ENCODE peak calls at places on chromosomes 11 and 22, in five cellular contexts. One of them, this sample, is unnamed.

GRCh38 chr22:43861529-43861928 is 784 bp downstream of the SULT4A1 start:
- DNase-seq in left ventricle myocardium inferior: no peak
- DNase-seq in B cell: no peak
- DNase-seq in OCI-LY7: no peak
- DNase-seq in PC-9: no peak
- DNase-seq in this sample: no peak

GRCh38 chr22:17106161-17106784 is 14.9 kb downstream of the TMEM121B start:
- DNase-seq in left ventricle myocardium inferior: no peak
- DNase-seq in B cell: peak
- DNase-seq in OCI-LY7: no peak
- DNase-seq in PC-9: no peak
- DNase-seq in this sample: no peak

GRCh38 chr11:117181586-117182550 is 3.3 kb downstream of the SIDT2 start:
- DNase-seq in left ventricle myocardium inferior: no peak
- DNase-seq in B cell: no peak
- DNase-seq in OCI-LY7: no peak
- DNase-seq in PC-9: no peak
- DNase-seq in this sample: peak

GRCh38 chr22:45878051-45878764 is 98.8 kb downstream of the WNT7B start:
- DNase-seq in left ventricle myocardium inferior: peak
- DNase-seq in B cell: no peak
- DNase-seq in OCI-LY7: no peak
- DNase-seq in PC-9: no peak
- DNase-seq in this sample: no peak

GRCh38 chr11:71991494-71991893 is 7.2 kb upstream of the IL18BP start:
- DNase-seq in left ventricle myocardium inferior: no peak
- DNase-seq in B cell: no peak
- DNase-seq in OCI-LY7: peak
- DNase-seq in PC-9: no peak
- DNase-seq in this sample: peak

GRCh38 chr11:255176-255575 is 18.4 kb downstream of the PSMD13 start:
- DNase-seq in left ventricle myocardium inferior: no peak
- DNase-seq in B cell: no peak
- DNase-seq in OCI-LY7: no peak
- DNase-seq in PC-9: no peak
- DNase-seq in this sample: no peak

GRCh38 chr11:533049-533585 is 2.3 kb downstream of the HRAS start:
- DNase-seq in left ventricle myocardium inferior: no peak
- DNase-seq in B cell: no peak
- DNase-seq in OCI-LY7: no peak
- DNase-seq in PC-9: no peak
- DNase-seq in this sample: no peak

GRCh38 chr11:121365304-121365703 is 72.7 kb downstream of the SC5D start:
- DNase-seq in left ventricle myocardium inferior: no peak
- DNase-seq in B cell: no peak
- DNase-seq in OCI-LY7: no peak
- DNase-seq in PC-9: no peak
- DNase-seq in this sample: no peak

GRCh38 chr11:124873980-124874379 is 8.7 kb downstream of the ROBO3 start:
- DNase-seq in left ventricle myocardium inferior: no peak
- DNase-seq in B cell: no peak
- DNase-seq in OCI-LY7: no peak
- DNase-seq in PC-9: no peak
- DNase-seq in this sample: no peak

GRCh38 chr11:45096636-45097035 is 49.8 kb upstream of the PRDM11 start:
- DNase-seq in left ventricle myocardium inferior: no peak
- DNase-seq in B cell: no peak
- DNase-seq in OCI-LY7: no peak
- DNase-seq in PC-9: no peak
- DNase-seq in this sample: no peak

GRCh38 chr22:48376428-48376827 is 1451.2 kb downstream of the BRD1 start:
- DNase-seq in left ventricle myocardium inferior: no peak
- DNase-seq in B cell: no peak
- DNase-seq in OCI-LY7: no peak
- DNase-seq in PC-9: no peak
- DNase-seq in this sample: no peak

GRCh38 chr22:39173787-39174497 is 21.5 kb upstream of the CBX7 start:
- DNase-seq in left ventricle myocardium inferior: no peak
- DNase-seq in B cell: no peak
- DNase-seq in OCI-LY7: no peak
- DNase-seq in PC-9: no peak
- DNase-seq in this sample: no peak

GRCh38 chr11:49499117-49499516 is 290.7 kb upstream of the FOLH1 start:
- DNase-seq in left ventricle myocardium inferior: no peak
- DNase-seq in B cell: no peak
- DNase-seq in OCI-LY7: no peak
- DNase-seq in PC-9: no peak
- DNase-seq in this sample: no peak

GRCh38 chr22:50696799-50697561 is 24.4 kb downstream of the SHANK3 start:
- DNase-seq in left ventricle myocardium inferior: peak
- DNase-seq in B cell: no peak
- DNase-seq in OCI-LY7: no peak
- DNase-seq in PC-9: no peak
- DNase-seq in this sample: no peak

GRCh38 chr11:73194034-73194507 is 24.0 kb upstream of the P2RY2 start:
- DNase-seq in left ventricle myocardium inferior: no peak
- DNase-seq in B cell: no peak
- DNase-seq in OCI-LY7: no peak
- DNase-seq in PC-9: no peak
- DNase-seq in this sample: no peak

GRCh38 chr22:35684270-35684700 is 33.4 kb upstream of the APOL5 start:
- DNase-seq in left ventricle myocardium inferior: no peak
- DNase-seq in B cell: no peak
- DNase-seq in OCI-LY7: peak
- DNase-seq in PC-9: no peak
- DNase-seq in this sample: no peak

GRCh38 chr11:69259072-69259471 is 34.9 kb upstream of the MYEOV start:
- DNase-seq in left ventricle myocardium inferior: no peak
- DNase-seq in B cell: no peak
- DNase-seq in OCI-LY7: no peak
- DNase-seq in PC-9: peak
- DNase-seq in this sample: no peak

GRCh38 chr11:83403990-83404389 is 117.8 kb upstream of the CCDC90B start:
- DNase-seq in left ventricle myocardium inferior: no peak
- DNase-seq in B cell: no peak
- DNase-seq in OCI-LY7: no peak
- DNase-seq in PC-9: no peak
- DNase-seq in this sample: no peak

GRCh38 chr22:22929381-22930221 is 42.0 kb downstream of the IGLL5 start:
- DNase-seq in left ventricle myocardium inferior: no peak
- DNase-seq in B cell: no peak
- DNase-seq in OCI-LY7: no peak
- DNase-seq in PC-9: no peak
- DNase-seq in this sample: no peak

GRCh38 chr22:32712644-32713355 is 88.7 kb upstream of the TIMP3 start:
- DNase-seq in left ventricle myocardium inferior: no peak
- DNase-seq in B cell: no peak
- DNase-seq in OCI-LY7: no peak
- DNase-seq in PC-9: no peak
- DNase-seq in this sample: no peak

GRCh38 chr11:47130541-47130940 is 46.1 kb downstream of the ARFGAP2 start:
- DNase-seq in left ventricle myocardium inferior: no peak
- DNase-seq in B cell: no peak
- DNase-seq in OCI-LY7: no peak
- DNase-seq in PC-9: no peak
- DNase-seq in this sample: no peak

GRCh38 chr11:105935791-105936190 is 86.2 kb downstream of the MSANTD4 start:
- DNase-seq in left ventricle myocardium inferior: no peak
- DNase-seq in B cell: no peak
- DNase-seq in OCI-LY7: no peak
- DNase-seq in PC-9: no peak
- DNase-seq in this sample: no peak

GRCh38 chr11:62399172-62399867 is 19.5 kb upstream of the SCGB1A1 start:
- DNase-seq in left ventricle myocardium inferior: no peak
- DNase-seq in B cell: peak
- DNase-seq in OCI-LY7: no peak
- DNase-seq in PC-9: no peak
- DNase-seq in this sample: no peak

GRCh38 chr22:27895600-27895999 is 23.5 kb downstream of the PITPNB start:
- DNase-seq in left ventricle myocardium inferior: no peak
- DNase-seq in B cell: no peak
- DNase-seq in OCI-LY7: no peak
- DNase-seq in PC-9: no peak
- DNase-seq in this sample: peak

GRCh38 chr22:29133603-29134133 is 60.8 kb downstream of the KREMEN1 start:
- DNase-seq in left ventricle myocardium inferior: no peak
- DNase-seq in B cell: no peak
- DNase-seq in OCI-LY7: no peak
- DNase-seq in PC-9: no peak
- DNase-seq in this sample: no peak
- TF ChIP-seq CTCF in left ventricle myocardium inferior: no peak
- TF ChIP-seq CTCF in B cell: no peak
- TF ChIP-seq CTCF in OCI-LY7: no peak
- TF ChIP-seq CTCF in PC-9: no peak
- TF ChIP-seq CTCF in this sample: no peak

GRCh38 chr11:59152312-59152967 is 9.8 kb downstream of the FAM111A start:
- DNase-seq in left ventricle myocardium inferior: no peak
- DNase-seq in B cell: no peak
- DNase-seq in OCI-LY7: no peak
- DNase-seq in PC-9: no peak
- DNase-seq in this sample: peak
- TF ChIP-seq CTCF in left ventricle myocardium inferior: no peak
- TF ChIP-seq CTCF in B cell: no peak
- TF ChIP-seq CTCF in OCI-LY7: no peak
- TF ChIP-seq CTCF in PC-9: no peak
- TF ChIP-seq CTCF in this sample: no peak

GRCh38 chr22:19959587-19960490 is 18.2 kb upstream of the TXNRD2 start:
- DNase-seq in left ventricle myocardium inferior: peak
- DNase-seq in B cell: peak
- DNase-seq in OCI-LY7: no peak
- DNase-seq in PC-9: no peak
- DNase-seq in this sample: no peak

GRCh38 chr22:19958083-19959042 is 16.7 kb upstream of the TXNRD2 start:
- DNase-seq in left ventricle myocardium inferior: peak
- DNase-seq in B cell: peak
- DNase-seq in OCI-LY7: no peak
- DNase-seq in PC-9: no peak
- DNase-seq in this sample: no peak

GRCh38 chr22:19959043-19959586 is 17.5 kb upstream of the TXNRD2 start:
- DNase-seq in left ventricle myocardium inferior: peak
- DNase-seq in B cell: peak
- DNase-seq in OCI-LY7: no peak
- DNase-seq in PC-9: no peak
- DNase-seq in this sample: no peak

GRCh38 chr22:19955241-19956128 is 13.9 kb upstream of the TXNRD2 start:
- DNase-seq in left ventricle myocardium inferior: no peak
- DNase-seq in B cell: peak
- DNase-seq in OCI-LY7: no peak
- DNase-seq in PC-9: no peak
- DNase-seq in this sample: no peak

GRCh38 chr22:19957445-19957844 is 15.8 kb upstream of the TXNRD2 start:
- DNase-seq in left ventricle myocardium inferior: peak
- DNase-seq in B cell: peak
- DNase-seq in OCI-LY7: no peak
- DNase-seq in PC-9: no peak
- DNase-seq in this sample: no peak
- TF ChIP-seq CTCF in left ventricle myocardium inferior: no peak
- TF ChIP-seq CTCF in B cell: no peak
- TF ChIP-seq CTCF in OCI-LY7: peak
- TF ChIP-seq CTCF in PC-9: no peak
- TF ChIP-seq CTCF in this sample: no peak

GRCh38 chr11:122995526-122995925 is 13.9 kb upstream of the BSX start:
- DNase-seq in left ventricle myocardium inferior: no peak
- DNase-seq in B cell: no peak
- DNase-seq in OCI-LY7: no peak
- DNase-seq in PC-9: no peak
- DNase-seq in this sample: no peak

GRCh38 chr11:122998727-122999370 is 17.2 kb upstream of the BSX start:
- DNase-seq in left ventricle myocardium inferior: no peak
- DNase-seq in B cell: no peak
- DNase-seq in OCI-LY7: no peak
- DNase-seq in PC-9: no peak
- DNase-seq in this sample: no peak

GRCh38 chr11:123000721-123001120 is 19.1 kb upstream of the BSX start:
- DNase-seq in left ventricle myocardium inferior: no peak
- DNase-seq in B cell: no peak
- DNase-seq in OCI-LY7: no peak
- DNase-seq in PC-9: no peak
- DNase-seq in this sample: no peak
- TF ChIP-seq CTCF in left ventricle myocardium inferior: no peak
- TF ChIP-seq CTCF in B cell: no peak
- TF ChIP-seq CTCF in OCI-LY7: no peak
- TF ChIP-seq CTCF in PC-9: no peak
- TF ChIP-seq CTCF in this sample: no peak

GRCh38 chr11:36131719-36132349 is 157.4 kb downstream of the COMMD9 start:
- DNase-seq in left ventricle myocardium inferior: peak
- DNase-seq in B cell: no peak
- DNase-seq in OCI-LY7: peak
- DNase-seq in PC-9: no peak
- DNase-seq in this sample: peak
- TF ChIP-seq CTCF in left ventricle myocardium inferior: peak
- TF ChIP-seq CTCF in B cell: peak
- TF ChIP-seq CTCF in OCI-LY7: peak
- TF ChIP-seq CTCF in PC-9: no peak
- TF ChIP-seq CTCF in this sample: peak

DNA sequence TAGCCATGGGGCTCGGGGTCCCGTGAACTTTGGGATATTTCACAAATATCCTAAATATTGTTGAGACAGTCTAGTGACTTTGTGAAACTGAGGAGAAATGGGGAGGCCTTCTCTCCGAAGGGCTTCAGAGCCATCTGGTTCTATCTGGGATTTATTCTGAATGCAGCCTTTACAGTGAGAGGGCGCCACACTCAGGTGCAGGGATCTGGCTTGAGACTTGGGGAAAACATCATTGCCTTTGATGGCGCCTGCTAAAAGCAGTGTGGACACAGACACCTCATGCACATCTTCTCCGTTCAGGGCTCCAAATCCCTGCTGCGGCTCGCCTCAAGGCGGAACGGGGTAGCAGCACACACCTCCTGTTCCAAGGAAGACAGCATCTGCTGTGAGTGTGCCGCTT is 37.2 kb upstream of the OLFML1 start:
- DNase-seq in left ventricle myocardium inferior: no peak
- DNase-seq in B cell: no peak
- DNase-seq in OCI-LY7: no peak
- DNase-seq in PC-9: no peak
- DNase-seq in this sample: no peak
- TF ChIP-seq CTCF in left ventricle myocardium inferior: no peak
- TF ChIP-seq CTCF in B cell: no peak
- TF ChIP-seq CTCF in OCI-LY7: peak
- TF ChIP-seq CTCF in PC-9: no peak
- TF ChIP-seq CTCF in this sample: no peak

GRCh38 chr11:10855295-10855694 is 2.6 kb downstream of the ZBED5 start:
- DNase-seq in left ventricle myocardium inferior: no peak
- DNase-seq in B cell: no peak
- DNase-seq in OCI-LY7: no peak
- DNase-seq in PC-9: no peak
- DNase-seq in this sample: no peak

GRCh38 chr11:10856689-10857603 is 907 bp downstream of the ZBED5 start:
- DNase-seq in left ventricle myocardium inferior: peak
- DNase-seq in B cell: no peak
- DNase-seq in OCI-LY7: peak
- DNase-seq in PC-9: no peak
- DNase-seq in this sample: peak

GRCh38 chr11:10861047-10861446 is 3.2 kb upstream of the ZBED5 start:
- DNase-seq in left ventricle myocardium inferior: no peak
- DNase-seq in B cell: no peak
- DNase-seq in OCI-LY7: no peak
- DNase-seq in PC-9: no peak
- DNase-seq in this sample: no peak

GRCh38 chr11:10858505-10859360 is 880 bp upstream of the ZBED5 start:
- DNase-seq in left ventricle myocardium inferior: peak
- DNase-seq in B cell: peak
- DNase-seq in OCI-LY7: peak
- DNase-seq in PC-9: no peak
- DNase-seq in this sample: peak

GRCh38 chr11:10857604-10858504 is at the start of gene ZBED5:
- DNase-seq in left ventricle myocardium inferior: peak
- DNase-seq in B cell: peak
- DNase-seq in OCI-LY7: peak
- DNase-seq in PC-9: peak
- DNase-seq in this sample: peak
- TF ChIP-seq CTCF in left ventricle myocardium inferior: no peak
- TF ChIP-seq CTCF in B cell: no peak
- TF ChIP-seq CTCF in OCI-LY7: peak
- TF ChIP-seq CTCF in PC-9: no peak
- TF ChIP-seq CTCF in this sample: peak

This sample was measured in GM10248.